ENCODE peak calls at places on chromosomes 13 and 19, in five cellular contexts. P is neuronal stem cell, Y is H1, N is mesenchymal stem cell, U is trophoblast cell. X is an unnamed sample.

GRCh38 chr13:100517135-100517534 is 71.5 kb downstream of the GGACT start:
- DNase-seq in P (no peak), Y (no peak), N (no peak), U (no peak), X (peak; percentile 35)

GRCh38 chr19:377801-378581 is 31.0 kb downstream of the C2CD4C start:
- DNase-seq in P (no peak), Y (no peak), N (no peak), U (peak; percentile 19), X (no peak)

GRCh38 chr13:89577301-89577700 is 1770.2 kb upstream of the MIR17HG start:
- DNase-seq in P (no peak), Y (no peak), N (no peak), U (no peak), X (no peak)

GRCh38 chr13:30847697-30848307 is 58.3 kb upstream of the MEDAG start:
- DNase-seq in P (no peak), Y (no peak), N (peak; percentile 100), U (no peak), X (no peak)

GRCh38 chr19:45467115-45467455 is 711 bp upstream of the FOSB start:
- DNase-seq in P (no peak), Y (no peak), N (peak; percentile 60), U (peak; percentile 73), X (no peak)

GRCh38 chr19:48043675-48044258 is at the start of gene CABP5:
- DNase-seq in P (no peak), Y (no peak), N (no peak), U (no peak), X (no peak)

GRCh38 chr13:113495494-113496251 is 5.2 kb upstream of the DCUN1D2 start:
- DNase-seq in P (no peak), Y (no peak), N (peak; percentile 78), U (no peak), X (peak; percentile 65)

GRCh38 chr19:48660854-48661731 is 11.7 kb downstream of the NTN5 start:
- DNase-seq in P (no peak), Y (no peak), N (peak; percentile 90), U (peak; percentile 78), X (peak; percentile 76)

GRCh38 chr13:41274881-41275280 is 11.5 kb upstream of the MTRF1 start:
- DNase-seq in P (no peak), Y (no peak), N (no peak), U (no peak), X (no peak)

GRCh38 chr19:5826531-5827341 is 12.8 kb downstream of the FUT6 start:
- DNase-seq in P (peak; percentile 32), Y (no peak), N (peak; percentile 56), U (peak; percentile 79), X (peak; percentile 84)

GRCh38 chr13:37716395-37716794 is 117.8 kb upstream of the POSTN start:
- DNase-seq in P (no peak), Y (no peak), N (peak; percentile 28), U (no peak), X (no peak)

GRCh38 chr13:30718661-30719520 is 16.5 kb upstream of the ALOX5AP start:
- DNase-seq in P (no peak), Y (no peak), N (peak; percentile 90), U (peak; percentile 78), X (no peak)

GRCh38 chr13:64725492-64725891 is 2504.6 kb downstream of the PCDH9 start:
- DNase-seq in P (no peak), Y (no peak), N (no peak), U (no peak), X (no peak)

GRCh38 chr19:4456843-4457653 is 546 bp downstream of the UBXN6 start:
- DNase-seq in P (peak; percentile 82), Y (peak; percentile 44), N (peak; percentile 75), U (peak; percentile 8), X (peak; percentile 71)

GRCh38 chr19:56942749-56943148 is 102.2 kb upstream of the PEG3 start:
- DNase-seq in P (peak; percentile 62), Y (no peak), N (no peak), U (peak; percentile 14), X (peak; percentile 33)

GRCh38 chr19:17086129-17086528 is 10.6 kb downstream of the MYO9B start:
- DNase-seq in P (no peak), Y (no peak), N (no peak), U (no peak), X (no peak)

GRCh38 chr19:48713041-48713863 is 6.3 kb downstream of the MAMSTR start:
- DNase-seq in P (no peak), Y (no peak), N (peak; percentile 68), U (peak; percentile 45), X (peak; percentile 83)

GRCh38 chr13:113400621-113401451 is 36.9 kb upstream of the GRTP1 start:
- DNase-seq in P (no peak), Y (no peak), N (no peak), U (no peak), X (no peak)

GRCh38 chr19:39409886-39410619 is 2.4 kb upstream of the PLEKHG2 start:
- DNase-seq in P (no peak), Y (no peak), N (peak; percentile 90), U (peak; percentile 61), X (no peak)

GRCh38 chr19:55113570-55114039 is 3.8 kb downstream of the PPP1R12C start:
- DNase-seq in P (peak; percentile 86), Y (no peak), N (peak; percentile 99), U (peak; percentile 75), X (peak; percentile 86)

GRCh38 chr19:8641908-8642547 is 11.6 kb downstream of the NFILZ start:
- DNase-seq in P (no peak), Y (no peak), N (peak; percentile 66), U (peak; percentile 76), X (no peak)

GRCh38 chr19:29260477-29261317 is 47.7 kb upstream of the UQCRFS1 start:
- DNase-seq in P (peak; percentile 32), Y (no peak), N (no peak), U (peak; percentile 47), X (peak; percentile 69)

GRCh38 chr13:30690282-30691188 is 44.8 kb upstream of the ALOX5AP start:
- DNase-seq in P (no peak), Y (no peak), N (peak; percentile 97), U (peak; percentile 93), X (no peak)

DNA sequence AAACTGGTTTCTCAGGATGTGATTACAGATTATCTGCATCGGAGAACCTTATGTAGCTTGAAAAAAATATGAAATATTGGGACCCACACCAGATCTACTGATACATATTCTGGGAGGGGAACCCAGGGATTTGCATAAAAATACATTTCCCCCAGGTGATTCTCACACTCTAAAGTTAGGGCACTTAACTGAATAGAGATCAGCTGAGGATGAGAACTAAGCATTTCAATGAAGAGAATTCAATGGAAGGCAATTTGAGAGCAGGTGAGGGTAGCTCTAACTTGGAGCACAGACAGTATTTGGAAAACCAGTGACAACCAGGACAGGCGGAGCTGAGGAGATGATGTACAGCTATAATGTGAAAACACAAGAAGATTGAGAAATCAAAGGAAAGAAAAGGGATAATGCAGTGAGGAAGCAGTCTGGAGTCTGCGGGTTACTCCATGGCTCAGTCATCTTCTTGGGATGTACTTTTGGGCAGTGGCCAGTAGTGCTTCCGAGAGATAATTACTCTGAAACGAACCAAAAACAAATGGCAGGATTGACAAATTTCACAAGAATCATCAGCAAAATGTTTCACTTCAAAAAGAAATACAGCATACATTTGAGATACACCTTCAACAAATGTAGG is 6.1 kb upstream of the OXGR1 start:
- DNase-seq in P (no peak), Y (no peak), N (peak; percentile 15), U (no peak), X (no peak)
- H2BK12ac ChIP-seq in P (no peak overlapping the region), Y (no peak overlapping the region), N (no peak overlapping the region), U (peak overlapping the region; percentile 77), X (no peak overlapping the region)

GRCh38 chr19:7513809-7514642 is 1.9 kb upstream of the ZNF358 start:
- DNase-seq in P (no peak), Y (no peak), N (no peak), U (no peak), X (no peak)

GRCh38 chr19:7516281-7516862 is 469 bp downstream of the ZNF358 start:
- DNase-seq in P (no peak), Y (no peak), N (no peak), U (no peak), X (no peak)

GRCh38 chr19:7515091-7515470 is 822 bp upstream of the ZNF358 start:
- DNase-seq in P (no peak), Y (no peak), N (peak; percentile 96), U (no peak), X (no peak)

GRCh38 chr19:7516878-7517277 is 975 bp downstream of the ZNF358 start:
- DNase-seq in P (no peak), Y (no peak), N (no peak), U (no peak), X (no peak)

GRCh38 chr19:7515471-7516226 is at the start of gene ZNF358:
- DNase-seq in P (peak; percentile 76), Y (no peak), N (peak; percentile 68), U (peak; percentile 63), X (peak; percentile 84)
- H2AFZ ChIP-seq in P (peak within 1 kb of the TSS; percentile 85), Y (peak within 1 kb of the TSS; percentile 34), N (no peak within 1 kb of the TSS), U (peak within 1 kb of the TSS; percentile 58), X (no peak within 1 kb of the TSS)

GRCh38 chr13:59279024-59279423 is 884.7 kb downstream of the DIAPH3 start:
- DNase-seq in P (no peak), Y (no peak), N (peak; percentile 17), U (no peak), X (no peak)
- H2BK12ac ChIP-seq in P (no peak overlapping the region), Y (no peak overlapping the region), N (no peak overlapping the region), U (no peak overlapping the region), X (no peak overlapping the region)

GRCh38 chr13:107842562-107843180 is 372.7 kb downstream of the LIG4 start:
- DNase-seq in P (no peak), Y (no peak), N (peak; percentile 72), U (peak; percentile 3), X (no peak)
- H2AFZ ChIP-seq in P (no peak overlapping the region), Y (no peak overlapping the region), N (no peak overlapping the region), U (no peak overlapping the region), X (no peak overlapping the region)

GRCh38 chr19:46762245-46762890 is 16.1 kb upstream of the STRN4 start:
- DNase-seq in P (no peak), Y (no peak), N (no peak), U (no peak), X (no peak)
- H2BK12ac ChIP-seq in P (no peak overlapping the region), Y (no peak overlapping the region), N (no peak overlapping the region), U (no peak overlapping the region), X (no peak overlapping the region)

X was measured in H9.